ENCODE peak calls at places on chromosome 4, in ten cellular contexts. E is right atrium auricular region; O is pancreas; T is aorta; Z is cardiac muscle cell; C is suprapubic skin; R is psoas muscle; B is adrenal gland; G is BJ; Y is CD8-positive, alpha-beta memory T cell. I is an unnamed sample.

GRCh38 chr4:77917075-77917474 is 54.4 kb downstream of the MRPL1 start:
- DNase-seq in O (no peak), C (no peak), B (no peak), E (no peak), R (no peak), Z (no peak), T (no peak), G (no peak), Y (no peak), I (no peak)

GRCh38 chr4:169398294-169398693 is 127.5 kb upstream of the SH3RF1 start:
- DNase-seq in Y (no peak), B (no peak), G (peak), E (no peak), Z (peak), T (no peak), R (no peak), O (no peak), C (no peak), I (peak)

GRCh38 chr4:62548108-62548524 is 1348.0 kb downstream of the ADGRL3 start:
- DNase-seq in O (no peak), E (peak), G (no peak), Y (no peak), B (no peak), T (peak), C (no peak), R (peak), Z (peak), I (no peak)

GRCh38 chr4:991451-992296 is 1.5 kb downstream of the SLC26A1 start:
- DNase-seq in Y (no peak), E (no peak), Z (no peak), O (peak), G (no peak), B (no peak), C (no peak), R (no peak), T (no peak), I (no peak)

GRCh38 chr4:682490-683172 is 6.3 kb downstream of the SLC49A3 start:
- DNase-seq in O (no peak), G (no peak), C (peak), T (no peak), B (no peak), Z (no peak), R (no peak), E (no peak), Y (no peak), I (no peak)

GRCh38 chr4:173521474-173522159 is 8.4 kb downstream of the HAND2 start:
- DNase-seq in O (no peak), B (no peak), Z (no peak), Y (no peak), C (no peak), E (no peak), R (no peak), T (peak), G (no peak), I (no peak)

GRCh38 chr4:148227147-148227546 is 215.1 kb downstream of the NR3C2 start:
- DNase-seq in B (no peak), E (no peak), Y (no peak), G (no peak), O (no peak), T (no peak), C (no peak), Z (no peak), R (no peak), I (no peak)

GRCh38 chr4:20422398-20422797 is 170.7 kb downstream of the SLIT2 start:
- DNase-seq in R (no peak), B (peak), O (no peak), Z (peak), E (no peak), Y (peak), T (no peak), C (no peak), G (no peak), I (peak)

GRCh38 chr4:48939785-48940184 is 33.2 kb upstream of the OCIAD2 start:
- DNase-seq in Z (peak), T (no peak), Y (no peak), B (peak), E (no peak), R (no peak), O (no peak), C (no peak), G (peak), I (peak)

GRCh38 chr4:185878633-185879032 is 66.6 kb upstream of the SORBS2 start:
- DNase-seq in G (no peak), Y (no peak), Z (no peak), O (no peak), T (no peak), E (no peak), B (no peak), C (no peak), R (no peak), I (no peak)

GRCh38 chr4:162485486-162485885 is 321.7 kb upstream of the FSTL5 start:
- DNase-seq in B (no peak), Z (no peak), E (no peak), R (no peak), G (no peak), Y (no peak), C (no peak), O (no peak), T (no peak), I (peak)

GRCh38 chr4:72568959-72569718 is at the start of gene ADAMTS3:
- DNase-seq in E (peak), Y (no peak), R (peak), O (peak), G (no peak), C (peak), T (peak), B (peak), Z (peak), I (peak)

GRCh38 chr4:158500054-158500453 is 21.6 kb upstream of the RXFP1 start:
- DNase-seq in R (no peak), O (no peak), T (no peak), Z (no peak), E (no peak), G (no peak), B (no peak), Y (no peak), C (no peak), I (no peak)

GRCh38 chr4:15336410-15337184 is 91.2 kb upstream of the C1QTNF7 start:
- DNase-seq in G (peak), T (no peak), O (no peak), E (no peak), Z (peak), R (no peak), C (no peak), Y (no peak), B (no peak), I (peak)

GRCh38 chr4:18020145-18020670 is 1.3 kb downstream of the LCORL start:
- DNase-seq in C (peak), B (no peak), E (no peak), O (no peak), Z (peak), G (no peak), Y (peak), T (no peak), R (no peak), I (peak)

GRCh38 chr4:105417624-105418023 is 56.2 kb downstream of the PPA2 start:
- DNase-seq in C (no peak), O (no peak), G (no peak), B (peak), Y (no peak), T (no peak), R (no peak), E (no peak), Z (peak), I (no peak)

GRCh38 chr4:14924945-14925344 is 77.3 kb upstream of the CPEB2 start:
- DNase-seq in O (no peak), C (no peak), G (no peak), B (no peak), R (no peak), T (no peak), Z (no peak), E (no peak), Y (peak), I (peak)

DNA sequence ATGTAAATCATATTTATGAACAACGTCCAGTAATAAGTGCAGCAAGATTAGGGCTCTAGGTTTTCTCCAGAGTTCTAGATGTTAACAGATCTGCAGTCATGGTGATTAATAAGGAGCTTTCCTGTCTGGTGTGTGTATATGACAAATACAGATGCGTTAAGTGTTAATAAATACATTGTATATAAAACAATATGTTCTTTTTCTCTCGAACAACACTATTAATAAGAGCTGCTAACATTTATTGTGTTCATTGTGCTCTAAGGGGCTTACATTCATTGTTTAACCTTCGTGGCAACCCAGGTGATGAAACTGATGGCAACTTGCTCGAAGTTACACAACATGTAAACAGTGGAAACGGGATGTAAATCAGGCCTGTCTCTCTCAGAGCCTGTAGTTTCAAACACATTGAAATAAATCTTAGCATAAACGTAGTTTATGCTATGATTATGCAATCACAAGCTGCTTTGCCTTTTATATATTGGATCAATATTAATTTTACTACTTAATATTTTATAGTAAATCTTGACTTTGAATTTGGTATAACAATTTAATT is 547 bp upstream of the CLGN start:
- DNase-seq in E (no peak), R (no peak), C (no peak), G (no peak), B (no peak), Z (peak), Y (no peak), O (no peak), T (no peak), I (no peak)
- H3K4me3 ChIP-seq in E (peak), R (peak), C (peak), G (peak), B (peak), Z (peak), Y (no peak), O (peak), T (no peak), I (peak)

GRCh38 chr4:89599026-89599425 is 237.9 kb downstream of the SNCA start:
- DNase-seq in Z (peak), O (no peak), B (no peak), T (no peak), C (no peak), E (no peak), G (peak), R (no peak), Y (no peak), I (no peak)

GRCh38 chr4:89598602-89599001 is 238.4 kb downstream of the SNCA start:
- DNase-seq in O (no peak), Y (no peak), B (no peak), G (no peak), E (no peak), Z (peak), R (no peak), C (no peak), T (no peak), I (peak)
- H3K4me3 ChIP-seq in O (no peak), Y (no peak), B (no peak), G (no peak), E (no peak), Z (no peak), R (no peak), C (no peak), T (no peak), I (no peak)

DNA sequence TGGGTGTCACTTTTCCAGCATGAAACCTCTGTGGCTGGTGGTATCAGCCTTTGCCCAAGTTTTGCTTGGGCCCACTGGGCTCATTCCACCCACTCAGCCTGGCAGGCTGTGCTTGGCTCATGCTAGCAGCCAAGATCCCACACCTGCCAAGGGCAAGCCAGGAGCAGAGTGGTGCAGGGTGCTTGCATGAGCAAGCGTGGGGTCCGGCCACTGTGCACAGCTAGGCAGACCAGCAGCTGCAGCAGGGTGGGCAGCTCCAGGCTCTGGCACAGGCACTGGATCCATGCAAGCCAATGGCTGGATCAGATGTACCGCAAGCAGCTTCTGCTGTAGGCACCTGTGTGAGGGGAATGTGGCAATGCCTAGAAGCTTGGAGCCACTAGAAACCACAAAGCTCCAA is 253.9 kb downstream of the SPOCK3 start:
- DNase-seq in T (peak), O (peak), C (no peak), R (no peak), G (no peak), Y (no peak), Z (no peak), B (no peak), E (no peak), I (no peak)
- H3K4me3 ChIP-seq in T (no peak), O (no peak), C (no peak), R (no peak), G (no peak), Y (no peak), Z (no peak), B (no peak), E (no peak), I (no peak)

DNA sequence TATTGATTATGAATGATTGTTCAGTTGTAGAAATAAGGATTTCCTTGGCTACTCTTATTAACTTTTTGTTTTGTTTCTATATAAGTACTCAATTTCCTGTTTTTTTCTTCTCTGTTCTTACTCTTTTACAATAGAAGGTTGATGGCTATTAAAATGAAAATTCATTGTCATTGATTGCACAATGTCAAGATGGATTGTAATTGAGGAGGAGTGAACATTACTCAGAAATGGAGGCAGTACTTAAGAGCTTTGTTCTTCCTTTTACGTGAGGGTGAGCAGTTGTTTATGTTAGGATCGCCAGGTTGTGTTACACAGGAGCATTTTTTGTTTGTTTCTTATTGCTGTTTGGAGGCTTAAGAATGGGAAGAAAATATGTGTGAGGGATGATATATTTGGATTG is 2062.4 kb downstream of the ARAP2 start:
- DNase-seq in T (no peak), Z (peak), R (no peak), Y (no peak), C (no peak), O (no peak), B (no peak), G (peak), E (no peak), I (peak)
- H3K4me3 ChIP-seq in T (no peak), Z (no peak), R (no peak), Y (no peak), C (no peak), O (no peak), B (no peak), G (no peak), E (no peak), I (no peak)

GRCh38 chr4:45147866-45148265 is 421.5 kb upstream of the GNPDA2 start:
- DNase-seq in O (no peak), T (no peak), R (no peak), Y (no peak), C (no peak), Z (peak), E (no peak), G (no peak), B (no peak), I (peak)
- H3K4me3 ChIP-seq in O (no peak), T (no peak), R (no peak), Y (no peak), C (no peak), Z (no peak), E (no peak), G (no peak), B (no peak), I (no peak)

GRCh38 chr4:7971159-7971631 is 31.5 kb upstream of the AFAP1 start:
- DNase-seq in O (peak), B (no peak), E (no peak), C (no peak), Y (no peak), R (no peak), Z (no peak), G (no peak), T (no peak), I (no peak)
- H3K4me3 ChIP-seq in O (no peak), B (no peak), E (no peak), C (no peak), Y (peak), R (no peak), Z (no peak), G (no peak), T (no peak), I (no peak)

I was measured in epithelial cell of esophagus.